ENCODE peak calls at places on chromosomes 3 and 15, in seven cellular contexts. I is H54, Y is esophagus squamous epithelium, J is uterus, C is NB4, F is A549, D is esophagus muscularis mucosa. X is an unnamed sample.

GRCh38 chr3:3133490-3133889 is 6.8 kb downstream of the TRNT1 start:
- DNase-seq in I (no peak), Y (no peak), J (no peak), C (peak), F (peak), D (no peak), X (peak)

GRCh38 chr3:186825294-186825821 is 17.2 kb upstream of the ADIPOQ start:
- DNase-seq in I (no peak), Y (no peak), J (peak), C (no peak), F (no peak), D (no peak), X (peak)

GRCh38 chr3:69724722-69725435 is 14.4 kb upstream of the MITF start:
- DNase-seq in I (no peak), Y (no peak), J (no peak), C (peak), F (peak), D (no peak), X (peak)

GRCh38 chr15:78103406-78104118 is 11.2 kb downstream of the SH2D7 start:
- DNase-seq in I (no peak), Y (no peak), J (no peak), C (peak), F (no peak), D (no peak), X (no peak)

GRCh38 chr3:111538687-111539086 is 3.3 kb upstream of the CD96 start:
- DNase-seq in I (no peak), Y (no peak), J (no peak), C (peak), F (no peak), D (no peak), X (no peak)

GRCh38 chr3:23331141-23331935 is 128.2 kb downstream of the UBE2E2 start:
- DNase-seq in I (no peak), Y (no peak), J (no peak), C (no peak), F (no peak), D (no peak), X (no peak)

GRCh38 chr15:38169982-38170381 is 82.7 kb upstream of the SPRED1 start:
- DNase-seq in I (no peak), Y (no peak), J (no peak), C (no peak), F (no peak), D (no peak), X (no peak)

GRCh38 chr3:99852851-99853250 is 35.2 kb downstream of the CMSS1 start:
- DNase-seq in I (no peak), Y (no peak), J (no peak), C (no peak), F (no peak), D (no peak), X (peak)

GRCh38 chr3:53109822-53110771 is 20.1 kb downstream of the RFT1 start:
- DNase-seq in I (no peak), Y (no peak), J (peak), C (peak), F (peak), D (no peak), X (peak)

GRCh38 chr3:35321008-35321407 is 318.3 kb upstream of the ARPP21 start:
- DNase-seq in I (no peak), Y (no peak), J (no peak), C (no peak), F (no peak), D (no peak), X (no peak)

GRCh38 chr3:11629716-11630115 is 14.0 kb downstream of the VGLL4 start:
- DNase-seq in I (no peak), Y (no peak), J (no peak), C (no peak), F (no peak), D (no peak), X (no peak)

GRCh38 chr15:39719109-39719508 is 63.5 kb downstream of the FSIP1 start:
- DNase-seq in I (no peak), Y (no peak), J (no peak), C (no peak), F (no peak), D (no peak), X (no peak)

GRCh38 chr3:77456881-77457280 is 417.0 kb downstream of the ROBO2 start:
- DNase-seq in I (no peak), Y (no peak), J (no peak), C (no peak), F (no peak), D (no peak), X (no peak)

GRCh38 chr3:20280257-20280656 is 94.3 kb upstream of the SGO1 start:
- DNase-seq in I (no peak), Y (no peak), J (no peak), C (peak), F (no peak), D (no peak), X (no peak)

GRCh38 chr3:117863146-117863545 is 1153.6 kb downstream of the TUSC7 start:
- DNase-seq in I (no peak), Y (no peak), J (no peak), C (no peak), F (no peak), D (no peak), X (no peak)

GRCh38 chr3:1272541-1273265 is 179.9 kb downstream of the CNTN6 start:
- DNase-seq in I (no peak), Y (no peak), J (no peak), C (no peak), F (no peak), D (no peak), X (no peak)

GRCh38 chr3:56751056-56751455 is 50.7 kb downstream of the ARHGEF3 start:
- DNase-seq in I (no peak), Y (no peak), J (no peak), C (no peak), F (no peak), D (no peak), X (no peak)

GRCh38 chr15:52699457-52699856 is 20.3 kb upstream of the ATOSA start:
- DNase-seq in I (no peak), Y (no peak), J (no peak), C (no peak), F (no peak), D (no peak), X (no peak)

GRCh38 chr15:48190932-48191573 is 412 bp upstream of the CTXN2 start:
- DNase-seq in I (peak), Y (no peak), J (peak), C (peak), F (peak), D (no peak), X (peak)

GRCh38 chr3:195537995-195538394 is 5.1 kb downstream of the PPP1R2 start:
- DNase-seq in I (no peak), Y (no peak), J (no peak), C (no peak), F (no peak), D (no peak), X (no peak)

GRCh38 chr3:183287301-183287971 is 34.4 kb downstream of the B3GNT5 start:
- DNase-seq in I (no peak), Y (no peak), J (peak), C (peak), F (peak), D (no peak), X (no peak)
- TF ChIP-seq POLR2A in I (no peak), Y (no peak), J (no peak), C (no peak), F (no peak), D (no peak), X (no peak)

GRCh38 chr3:148229107-148229506 is 468.6 kb upstream of the AGTR1 start:
- DNase-seq in I (no peak), Y (no peak), J (no peak), C (peak), F (no peak), D (no peak), X (no peak)

GRCh38 chr3:148230473-148230872 is 467.2 kb upstream of the AGTR1 start:
- DNase-seq in I (no peak), Y (no peak), J (no peak), C (no peak), F (no peak), D (no peak), X (no peak)

GRCh38 chr3:148227534-148227933 is 470.2 kb upstream of the AGTR1 start:
- DNase-seq in I (no peak), Y (no peak), J (no peak), C (no peak), F (no peak), D (no peak), X (no peak)

GRCh38 chr3:148223266-148223665 is 474.4 kb upstream of the AGTR1 start:
- DNase-seq in I (no peak), Y (no peak), J (no peak), C (no peak), F (no peak), D (no peak), X (no peak)

DNA sequence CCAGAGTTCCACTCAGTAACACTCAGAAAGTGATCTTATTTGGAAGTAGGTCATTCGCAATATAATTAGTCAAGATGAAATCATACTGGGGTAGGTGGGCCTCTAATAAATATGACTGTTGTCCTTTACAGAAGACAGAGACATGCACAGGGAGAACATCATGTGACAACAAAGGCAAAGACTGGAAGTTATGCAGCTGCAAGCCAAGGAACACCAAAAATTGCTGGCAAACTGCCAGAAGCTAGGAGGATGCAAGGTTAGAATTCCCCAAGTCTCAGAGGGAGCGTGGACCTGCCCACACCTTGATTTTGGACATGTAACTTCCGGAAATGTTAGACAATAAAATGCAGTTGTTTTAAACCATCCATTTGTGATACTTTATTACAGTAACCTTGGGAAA is 471.5 kb upstream of the AGTR1 start:
- DNase-seq in I (no peak), Y (no peak), J (no peak), C (no peak), F (no peak), D (no peak), X (no peak)
- TF ChIP-seq POLR2A in I (no peak), Y (no peak), J (no peak), C (no peak), F (no peak), D (no peak), X (no peak)

DNA sequence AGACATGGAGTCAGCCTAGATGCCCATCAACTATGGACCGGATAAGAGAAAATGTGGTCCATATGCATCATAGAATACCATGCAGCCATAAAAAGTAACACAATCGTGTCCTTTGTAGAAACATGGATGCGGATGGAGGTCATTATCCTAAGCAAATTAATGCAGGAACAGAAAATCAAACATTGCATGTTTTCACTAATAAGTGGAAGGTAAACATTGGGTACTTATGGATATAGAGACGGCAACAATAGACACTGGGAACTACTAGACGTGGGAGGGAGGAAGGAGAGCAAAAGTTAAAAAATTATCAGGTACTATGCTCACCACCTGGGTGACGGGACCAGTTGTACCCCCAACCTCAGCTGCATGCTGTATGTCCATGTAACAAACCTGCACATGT is 2.5 kb downstream of the PLD1 start:
- DNase-seq in I (no peak), Y (no peak), J (no peak), C (no peak), F (no peak), D (no peak), X (no peak)
- TF ChIP-seq POLR2A in I (no peak), Y (no peak), J (no peak), C (no peak), F (no peak), D (no peak), X (no peak)

DNA sequence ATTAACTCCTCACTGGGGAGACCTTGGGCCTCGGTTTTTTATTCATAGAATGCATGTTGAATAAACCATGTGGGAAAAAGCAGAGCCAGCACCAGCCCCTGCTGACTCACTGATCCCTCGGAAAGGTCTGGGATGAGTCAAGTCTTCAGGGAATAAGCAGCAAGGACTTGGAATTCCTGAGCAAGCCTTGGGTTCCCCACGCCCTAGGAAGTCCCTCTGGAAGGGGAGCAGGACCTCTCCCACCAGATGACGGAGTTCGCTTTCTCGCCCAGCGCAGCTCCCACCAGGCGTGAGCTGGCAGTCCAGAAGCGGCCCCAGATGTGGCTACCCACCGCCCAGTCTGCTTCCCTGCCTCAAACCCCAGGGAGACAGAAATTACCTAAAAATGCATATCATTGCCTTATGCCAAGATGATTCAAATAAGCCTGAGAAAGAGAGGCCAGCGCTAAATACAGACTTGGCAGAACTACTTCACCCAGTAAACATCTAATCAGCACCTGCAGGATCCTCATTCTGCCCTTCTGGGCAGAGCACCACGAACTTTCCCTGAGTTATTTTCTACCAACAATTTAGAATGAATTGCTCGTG is 45.5 kb downstream of the BTD start:
- DNase-seq in I (peak), Y (no peak), J (peak), C (peak), F (peak), D (no peak), X (no peak)
- TF ChIP-seq POLR2A in I (peak), Y (no peak), J (no peak), C (no peak), F (no peak), D (no peak), X (no peak)

GRCh38 chr3:150520408-150520807 is 25.9 kb downstream of the SERP1 start:
- DNase-seq in I (no peak), Y (no peak), J (no peak), C (no peak), F (no peak), D (no peak), X (no peak)

GRCh38 chr3:150523538-150523937 is 22.8 kb downstream of the SERP1 start:
- DNase-seq in I (no peak), Y (no peak), J (no peak), C (no peak), F (no peak), D (no peak), X (no peak)

GRCh38 chr3:150519026-150519425 is 27.3 kb downstream of the SERP1 start:
- DNase-seq in I (no peak), Y (no peak), J (no peak), C (no peak), F (no peak), D (no peak), X (no peak)

GRCh38 chr3:150521458-150521857 is 24.8 kb downstream of the SERP1 start:
- DNase-seq in I (no peak), Y (no peak), J (no peak), C (no peak), F (no peak), D (no peak), X (no peak)
- TF ChIP-seq POLR2A in I (no peak), Y (no peak), J (no peak), C (no peak), F (no peak), D (no peak), X (no peak)

GRCh38 chr3:40969341-40969740 is 230.0 kb upstream of the CTNNB1 start:
- DNase-seq in I (no peak), Y (no peak), J (no peak), C (no peak), F (no peak), D (no peak), X (no peak)
- TF ChIP-seq POLR2A in I (no peak), Y (no peak), J (no peak), C (no peak), F (no peak), D (no peak), X (no peak)

GRCh38 chr3:50337175-50337861 is 3.3 kb downstream of the RASSF1 start:
- DNase-seq in I (peak), Y (peak), J (peak), C (peak), F (peak), D (peak), X (peak)
- TF ChIP-seq POLR2A in I (peak), Y (peak), J (peak), C (peak), F (peak), D (peak), X (peak)

DNA sequence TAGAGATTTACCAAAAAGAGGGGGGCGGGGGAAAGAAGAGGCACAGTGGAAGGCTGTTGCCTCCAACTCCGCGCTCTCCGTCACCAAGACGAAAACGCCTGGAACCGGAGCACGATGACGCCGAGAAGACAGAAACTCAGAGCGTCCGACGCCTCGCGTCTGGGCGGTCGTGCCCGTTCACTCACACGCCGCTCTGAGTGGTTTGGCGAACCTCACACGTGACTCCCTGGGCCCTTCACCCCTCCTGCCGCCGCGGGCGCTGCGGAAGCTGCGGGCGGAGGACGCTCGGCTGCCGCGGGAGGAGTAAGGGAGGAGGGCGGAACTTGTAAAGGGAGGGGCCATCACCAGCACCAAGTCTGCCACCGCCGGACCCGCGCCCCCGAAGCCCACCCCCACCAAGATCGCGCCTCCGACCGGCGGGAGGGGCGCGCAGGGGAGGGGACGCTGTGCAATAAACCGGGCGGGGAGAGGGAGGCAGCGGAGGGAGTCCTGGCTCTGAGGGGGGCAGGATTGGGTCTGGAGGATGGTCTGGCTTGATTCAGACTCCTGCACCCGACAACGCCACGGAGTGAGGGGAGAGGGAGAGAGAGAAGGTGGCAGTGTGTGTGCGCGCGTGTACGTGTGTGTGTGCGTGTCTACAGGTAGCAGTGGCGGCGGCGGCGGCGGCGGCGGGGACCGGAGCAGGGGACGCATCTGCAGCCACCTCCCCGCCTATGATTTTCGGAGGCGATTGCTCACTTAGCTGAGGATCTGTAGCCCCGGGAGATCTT is 1.9 kb upstream of the NLGN1 start:
- DNase-seq in I (peak), Y (no peak), J (peak), C (peak), F (peak), D (peak), X (peak)
- TF ChIP-seq POLR2A in I (peak), Y (peak), J (peak), C (no peak), F (no peak), D (no peak), X (no peak)